ENCODE peak calls at places on chromosome 18, in nine cellular contexts. J, R, X, E, N, C, V, Q and O are unnamed samples.
A peak's percentile ranks its signal among the peaks of the same experiment; 100 is the strongest.

GRCh38 chr18:67406678-67407077 is 109.8 kb downstream of the DSEL start:
- DNase-seq in V (no peak), N (no peak), C (no peak), X (no peak), E (no peak), R (no peak), Q (no peak), J (no peak), O (no peak)

GRCh38 chr18:31376477-31376876 is at the start of gene DSG4:
- DNase-seq in E (no peak), C (no peak), Q (no peak), J (no peak), N (no peak), R (no peak), V (no peak), X (no peak), O (no peak)

GRCh38 chr18:79853303-79853992 is 55.7 kb downstream of the KCNG2 start:
- DNase-seq in R (no peak), Q (no peak), E (peak; percentile 80), C (no peak), J (no peak), N (no peak), X (no peak), V (no peak), O (no peak)

GRCh38 chr18:55868909-55869308 is 280.9 kb upstream of the TCF4 start:
- DNase-seq in N (peak; percentile 58), R (no peak), C (no peak), X (no peak), V (no peak), Q (peak; percentile 77), J (no peak), E (no peak), O (no peak)

GRCh38 chr18:74244554-74244953 is 47.2 kb downstream of the CYB5A start:
- DNase-seq in E (no peak), C (no peak), V (no peak), N (no peak), R (no peak), Q (no peak), J (no peak), X (no peak), O (no peak)

GRCh38 chr18:8689431-8689830 is 15.9 kb upstream of the MTCL1 start:
- DNase-seq in N (no peak), C (no peak), X (no peak), R (no peak), V (no peak), J (no peak), E (no peak), Q (no peak), O (no peak)

GRCh38 chr18:52326001-52326400 is 14.0 kb upstream of the DCC start:
- DNase-seq in C (no peak), J (no peak), E (no peak), V (peak; percentile 74), Q (peak; percentile 9), X (no peak), R (no peak), N (no peak), O (no peak)

GRCh38 chr18:47777626-47778025 is 152.8 kb downstream of the SMAD2 start:
- DNase-seq in V (no peak), J (no peak), X (no peak), E (no peak), Q (no peak), C (no peak), R (no peak), N (no peak), O (no peak)

GRCh38 chr18:79395761-79396404 is at the start of gene NFATC1:
- DNase-seq in E (peak; percentile 97), J (peak; percentile 81), C (peak; percentile 93), N (peak; percentile 61), R (peak; percentile 89), V (peak; percentile 55), Q (peak; percentile 40), X (no peak), O (peak; percentile 59)

GRCh38 chr18:59752666-59753065 is 55.4 kb upstream of the CCBE1 start:
- DNase-seq in X (no peak), Q (no peak), E (no peak), N (no peak), V (no peak), R (no peak), J (no peak), C (no peak), O (no peak)

GRCh38 chr18:36849288-36850011 is 20.5 kb downstream of the KIAA1328 start:
- DNase-seq in Q (no peak), N (peak; percentile 72), E (no peak), X (no peak), V (no peak), J (no peak), R (no peak), C (no peak), O (no peak)

GRCh38 chr18:21444465-21445023 is 156.0 kb downstream of the ESCO1 start:
- DNase-seq in X (peak; percentile 47), E (no peak), C (peak; percentile 4), J (no peak), R (no peak), N (peak; percentile 65), Q (peak; percentile 77), V (peak; percentile 65), O (no peak)

GRCh38 chr18:58649966-58650816 is 21.1 kb upstream of the MALT1 start:
- DNase-seq in C (peak; percentile 38), X (no peak), N (peak; percentile 46), R (peak; percentile 52), V (no peak), E (no peak), Q (peak; percentile 10), J (no peak), O (no peak)

GRCh38 chr18:43017622-43018021 is 97.9 kb downstream of the RIT2 start:
- DNase-seq in R (no peak), X (no peak), J (no peak), N (no peak), V (no peak), C (no peak), E (no peak), Q (no peak), O (no peak)

GRCh38 chr18:34911081-34911480 is 130.1 kb upstream of the MAPRE2 start:
- DNase-seq in J (no peak), Q (no peak), C (no peak), V (no peak), E (no peak), R (no peak), N (no peak), X (no peak), O (no peak)

GRCh38 chr18:29879763-29880162 is 1162.8 kb downstream of the DSC3 start:
- DNase-seq in Q (no peak), E (no peak), N (no peak), J (no peak), V (no peak), X (no peak), R (no peak), C (no peak), O (no peak)

GRCh38 chr18:23887035-23887434 is 127.5 kb upstream of the TTC39C start:
- DNase-seq in R (no peak), V (peak; percentile 98), X (no peak), C (no peak), J (no peak), N (no peak), E (no peak), Q (no peak), O (no peak)

GRCh38 chr18:72161686-72162085 is 382.5 kb downstream of the CBLN2 start:
- DNase-seq in R (no peak), N (no peak), E (no peak), Q (no peak), C (no peak), X (no peak), J (no peak), V (no peak), O (no peak)

GRCh38 chr18:52160652-52161051 is 179.3 kb upstream of the DCC start:
- DNase-seq in X (peak; percentile 71), R (no peak), E (no peak), Q (no peak), C (no peak), V (no peak), J (no peak), N (no peak), O (peak; percentile 69)

GRCh38 chr18:35969676-35970075 is 2.8 kb upstream of the RMP24 start:
- DNase-seq in E (no peak), N (no peak), X (no peak), R (no peak), Q (no peak), C (no peak), V (no peak), J (no peak), O (no peak)

GRCh38 chr18:51164327-51165290 is 32.9 kb downstream of the MEX3C start:
- DNase-seq in E (peak; percentile 23), V (no peak), N (no peak), R (no peak), J (no peak), Q (no peak), X (no peak), C (no peak), O (no peak)

GRCh38 chr18:69980509-69980908 is 32.8 kb upstream of the CD226 start:
- DNase-seq in V (no peak), X (no peak), N (no peak), Q (no peak), J (no peak), R (no peak), E (no peak), C (no peak), O (no peak)

GRCh38 chr18:24022141-24022540 is 7.6 kb downstream of the TTC39C start:
- DNase-seq in E (no peak), Q (peak; percentile 5), V (no peak), J (no peak), C (no peak), N (peak; percentile 51), R (no peak), X (no peak), O (no peak)

GRCh38 chr18:44654555-44654954 is 26.1 kb upstream of the SETBP1 start:
- DNase-seq in J (no peak), E (no peak), C (no peak), Q (peak; percentile 65), X (no peak), R (no peak), V (no peak), N (peak; percentile 93), O (no peak)

GRCh38 chr18:24609249-24609648 is 148.8 kb downstream of the HRH4 start:
- DNase-seq in E (no peak), R (no peak), J (no peak), C (no peak), V (no peak), X (no peak), Q (no peak), N (no peak), O (no peak)